ENCODE peak calls at places on chromosomes 12 and 14, in ten cellular contexts. One of them, this sample, is unnamed.

GRCh38 chr12:54546511-54546910 is 2.9 kb upstream of the PDE1B start:
- DNase-seq in PC-3: no peak
- DNase-seq in stimulated activated CD8-positive, alpha-beta memory T cell treated with anti-CD3 and anti-CD28 coated beads, Interleukin-7, amount 100 ng/mL, for 1 hour: no peak
- DNase-seq in NCI-H446 treated with DMSO at 0.1 percent for 48 hours: no peak
- DNase-seq in fibroblast of lung: no peak
- DNase-seq in HTR-8/SVneo: no peak
- DNase-seq in AG08395: no peak
- DNase-seq in small intestine: no peak
- DNase-seq in activated T-helper 1 cell treated with Interleukin-2 at 50 U/mL for 16 hours: no peak
- DNase-seq in DMS 273 treated with DMSO at 0.1 percent for 48 hours: no peak
- DNase-seq in this sample: no peak

GRCh38 chr12:107012736-107013425 is 25.9 kb upstream of the MTERF2 start:
- DNase-seq in PC-3: no peak
- DNase-seq in stimulated activated CD8-positive, alpha-beta memory T cell treated with anti-CD3 and anti-CD28 coated beads, Interleukin-7, amount 100 ng/mL, for 1 hour: no peak
- DNase-seq in NCI-H446 treated with DMSO at 0.1 percent for 48 hours: no peak
- DNase-seq in fibroblast of lung: no peak
- DNase-seq in HTR-8/SVneo: no peak
- DNase-seq in AG08395: no peak
- DNase-seq in small intestine: no peak
- DNase-seq in activated T-helper 1 cell treated with Interleukin-2 at 50 U/mL for 16 hours: no peak
- DNase-seq in DMS 273 treated with DMSO at 0.1 percent for 48 hours: no peak
- DNase-seq in this sample: no peak

GRCh38 chr14:53542692-53543091 is 389.6 kb upstream of the DDHD1 start:
- DNase-seq in PC-3: peak; percentile 75
- DNase-seq in stimulated activated CD8-positive, alpha-beta memory T cell treated with anti-CD3 and anti-CD28 coated beads, Interleukin-7, amount 100 ng/mL, for 1 hour: no peak
- DNase-seq in NCI-H446 treated with DMSO at 0.1 percent for 48 hours: peak; percentile 81
- DNase-seq in fibroblast of lung: peak; percentile 67
- DNase-seq in HTR-8/SVneo: peak; percentile 59
- DNase-seq in AG08395: no peak
- DNase-seq in small intestine: no peak
- DNase-seq in activated T-helper 1 cell treated with Interleukin-2 at 50 U/mL for 16 hours: no peak
- DNase-seq in DMS 273 treated with DMSO at 0.1 percent for 48 hours: peak; percentile 2
- DNase-seq in this sample: peak; percentile 90

GRCh38 chr12:11668611-11669010 is 19.1 kb downstream of the ETV6 start:
- DNase-seq in PC-3: peak; percentile 3
- DNase-seq in stimulated activated CD8-positive, alpha-beta memory T cell treated with anti-CD3 and anti-CD28 coated beads, Interleukin-7, amount 100 ng/mL, for 1 hour: no peak
- DNase-seq in NCI-H446 treated with DMSO at 0.1 percent for 48 hours: no peak
- DNase-seq in fibroblast of lung: no peak
- DNase-seq in HTR-8/SVneo: no peak
- DNase-seq in AG08395: no peak
- DNase-seq in small intestine: no peak
- DNase-seq in activated T-helper 1 cell treated with Interleukin-2 at 50 U/mL for 16 hours: no peak
- DNase-seq in DMS 273 treated with DMSO at 0.1 percent for 48 hours: no peak
- DNase-seq in this sample: no peak

GRCh38 chr12:116384629-116385485 is 107.4 kb upstream of the MED13L start:
- DNase-seq in PC-3: peak; percentile 52
- DNase-seq in stimulated activated CD8-positive, alpha-beta memory T cell treated with anti-CD3 and anti-CD28 coated beads, Interleukin-7, amount 100 ng/mL, for 1 hour: no peak
- DNase-seq in NCI-H446 treated with DMSO at 0.1 percent for 48 hours: no peak
- DNase-seq in fibroblast of lung: peak; percentile 32
- DNase-seq in HTR-8/SVneo: no peak
- DNase-seq in AG08395: no peak
- DNase-seq in small intestine: no peak
- DNase-seq in activated T-helper 1 cell treated with Interleukin-2 at 50 U/mL for 16 hours: no peak
- DNase-seq in DMS 273 treated with DMSO at 0.1 percent for 48 hours: no peak
- DNase-seq in this sample: peak; percentile 22

GRCh38 chr12:23041774-23042173 is 416.8 kb downstream of the ETNK1 start:
- DNase-seq in PC-3: no peak
- DNase-seq in stimulated activated CD8-positive, alpha-beta memory T cell treated with anti-CD3 and anti-CD28 coated beads, Interleukin-7, amount 100 ng/mL, for 1 hour: no peak
- DNase-seq in NCI-H446 treated with DMSO at 0.1 percent for 48 hours: no peak
- DNase-seq in fibroblast of lung: no peak
- DNase-seq in HTR-8/SVneo: no peak
- DNase-seq in AG08395: no peak
- DNase-seq in small intestine: no peak
- DNase-seq in activated T-helper 1 cell treated with Interleukin-2 at 50 U/mL for 16 hours: no peak
- DNase-seq in DMS 273 treated with DMSO at 0.1 percent for 48 hours: no peak
- DNase-seq in this sample: no peak

GRCh38 chr12:71475280-71475679 is 35.7 kb downstream of the LGR5 start:
- DNase-seq in PC-3: no peak
- DNase-seq in stimulated activated CD8-positive, alpha-beta memory T cell treated with anti-CD3 and anti-CD28 coated beads, Interleukin-7, amount 100 ng/mL, for 1 hour: no peak
- DNase-seq in NCI-H446 treated with DMSO at 0.1 percent for 48 hours: no peak
- DNase-seq in fibroblast of lung: no peak
- DNase-seq in HTR-8/SVneo: no peak
- DNase-seq in AG08395: peak; percentile 45
- DNase-seq in small intestine: no peak
- DNase-seq in activated T-helper 1 cell treated with Interleukin-2 at 50 U/mL for 16 hours: no peak
- DNase-seq in DMS 273 treated with DMSO at 0.1 percent for 48 hours: no peak
- DNase-seq in this sample: no peak

GRCh38 chr14:53237488-53237887 is 84.4 kb upstream of the DDHD1 start:
- DNase-seq in PC-3: no peak
- DNase-seq in stimulated activated CD8-positive, alpha-beta memory T cell treated with anti-CD3 and anti-CD28 coated beads, Interleukin-7, amount 100 ng/mL, for 1 hour: no peak
- DNase-seq in NCI-H446 treated with DMSO at 0.1 percent for 48 hours: no peak
- DNase-seq in fibroblast of lung: no peak
- DNase-seq in HTR-8/SVneo: no peak
- DNase-seq in AG08395: no peak
- DNase-seq in small intestine: no peak
- DNase-seq in activated T-helper 1 cell treated with Interleukin-2 at 50 U/mL for 16 hours: no peak
- DNase-seq in DMS 273 treated with DMSO at 0.1 percent for 48 hours: no peak
- DNase-seq in this sample: peak; percentile 63

GRCh38 chr12:12992418-12993175 is 7.5 kb downstream of the HEBP1 start:
- DNase-seq in PC-3: no peak
- DNase-seq in stimulated activated CD8-positive, alpha-beta memory T cell treated with anti-CD3 and anti-CD28 coated beads, Interleukin-7, amount 100 ng/mL, for 1 hour: no peak
- DNase-seq in NCI-H446 treated with DMSO at 0.1 percent for 48 hours: no peak
- DNase-seq in fibroblast of lung: peak; percentile 98
- DNase-seq in HTR-8/SVneo: peak; percentile 32
- DNase-seq in AG08395: peak; percentile 68
- DNase-seq in small intestine: no peak
- DNase-seq in activated T-helper 1 cell treated with Interleukin-2 at 50 U/mL for 16 hours: no peak
- DNase-seq in DMS 273 treated with DMSO at 0.1 percent for 48 hours: no peak
- DNase-seq in this sample: no peak